ENCODE peak calls at places on chromosomes 2 and 18, in ten cellular contexts. U is fibroblast of lung, X is Caco-2, Z is GM12865, F is astrocyte of the spinal cord, C is uterus, G is AG09319, Q is A549, W is WTC11, K is neural crest cell. P is an unnamed sample.

GRCh38 chr2:43228782-43229659 is 2.6 kb upstream of the ZFP36L2 start:
- DNase-seq in X (no peak), U (peak; percentile 53), Z (peak; percentile 69), W (no peak), F (peak; percentile 43), C (no peak), K (no peak), Q (no peak), G (no peak), P (no peak)

GRCh38 chr2:192010073-192010472 is 163.2 kb upstream of the CAVIN2 start:
- DNase-seq in G (no peak), U (no peak), F (no peak), K (no peak), W (no peak), Q (no peak), Z (peak; percentile 41), C (no peak), X (no peak), P (no peak)

GRCh38 chr2:169968767-169969166 is 141.5 kb downstream of the UBR3 start:
- DNase-seq in F (no peak), X (no peak), Q (no peak), Z (no peak), W (no peak), U (peak; percentile 39), K (no peak), G (no peak), C (no peak), P (no peak)

GRCh38 chr2:191854385-191855372 is 7.8 kb upstream of the CAVIN2 start:
- DNase-seq in Z (no peak), U (peak; percentile 93), K (no peak), G (no peak), Q (no peak), W (no peak), C (no peak), F (peak; percentile 27), X (no peak), P (no peak)

GRCh38 chr18:31498450-31499156 is 626 bp downstream of the DSG2 start:
- DNase-seq in K (peak; percentile 18), C (no peak), W (no peak), G (no peak), U (no peak), Q (no peak), F (peak; percentile 19), X (no peak), Z (peak; percentile 37), P (no peak)

GRCh38 chr18:77012751-77013550 is 119.6 kb downstream of the MBP start:
- DNase-seq in W (no peak), Z (no peak), K (no peak), F (no peak), Q (no peak), C (no peak), U (no peak), G (no peak), X (no peak), P (no peak)

GRCh38 chr2:152894051-152894450 is 175.6 kb downstream of the ARL6IP6 start:
- DNase-seq in C (no peak), Z (no peak), W (no peak), U (no peak), X (no peak), Q (no peak), K (no peak), F (no peak), G (no peak), P (no peak)

GRCh38 chr2:218419630-218420216 is 800 bp downstream of the VIL1 start:
- DNase-seq in C (no peak), K (no peak), Q (no peak), Z (no peak), X (peak; percentile 70), W (no peak), U (no peak), F (no peak), G (no peak), P (no peak)

DNA sequence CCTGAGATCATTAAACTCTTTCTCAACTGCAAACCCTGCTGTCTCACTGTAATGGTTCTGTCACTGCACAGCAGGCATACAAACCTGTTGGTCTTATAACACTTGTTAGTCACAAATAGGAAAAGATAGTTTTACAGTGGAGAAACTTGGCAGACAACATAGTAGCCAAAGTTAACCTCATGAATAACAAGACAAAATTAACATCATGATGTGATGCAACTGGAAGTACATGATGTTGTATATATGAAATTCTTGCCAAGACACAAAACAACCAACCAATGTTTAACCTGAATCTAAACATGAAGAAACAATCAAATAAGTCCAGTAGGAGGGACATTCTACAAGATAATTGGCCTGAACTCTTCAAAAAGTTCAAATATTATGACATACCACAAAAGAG is 189.3 kb downstream of the RNF152 start:
- DNase-seq in Q (no peak), K (no peak), X (no peak), C (no peak), F (peak; percentile 74), W (no peak), U (peak; percentile 82), Z (no peak), G (peak; percentile 86), P (no peak)
- TF ChIP-seq CTCF in Q (no peak), K (no peak), X (no peak), C (no peak), F (no peak), W (no peak), U (no peak), Z (no peak), G (no peak), P (no peak)

GRCh38 chr2:231865222-231865621 is 61.0 kb downstream of the NPPC start:
- DNase-seq in Z (no peak), C (no peak), U (no peak), G (no peak), X (no peak), W (no peak), Q (no peak), F (no peak), K (no peak), P (no peak)

GRCh38 chr2:231866450-231866849 is 59.7 kb downstream of the NPPC start:
- DNase-seq in Q (no peak), Z (no peak), F (no peak), W (no peak), X (no peak), C (no peak), U (no peak), G (no peak), K (no peak), P (no peak)

GRCh38 chr2:231861538-231861937 is 64.7 kb downstream of the NPPC start:
- DNase-seq in Z (no peak), C (no peak), U (no peak), W (no peak), G (no peak), X (no peak), Q (no peak), K (no peak), F (no peak), P (no peak)

GRCh38 chr2:231856959-231857358 is 69.2 kb downstream of the NPPC start:
- DNase-seq in W (no peak), K (no peak), Z (no peak), G (no peak), C (no peak), F (no peak), Q (no peak), X (no peak), U (no peak), P (no peak)

DNA sequence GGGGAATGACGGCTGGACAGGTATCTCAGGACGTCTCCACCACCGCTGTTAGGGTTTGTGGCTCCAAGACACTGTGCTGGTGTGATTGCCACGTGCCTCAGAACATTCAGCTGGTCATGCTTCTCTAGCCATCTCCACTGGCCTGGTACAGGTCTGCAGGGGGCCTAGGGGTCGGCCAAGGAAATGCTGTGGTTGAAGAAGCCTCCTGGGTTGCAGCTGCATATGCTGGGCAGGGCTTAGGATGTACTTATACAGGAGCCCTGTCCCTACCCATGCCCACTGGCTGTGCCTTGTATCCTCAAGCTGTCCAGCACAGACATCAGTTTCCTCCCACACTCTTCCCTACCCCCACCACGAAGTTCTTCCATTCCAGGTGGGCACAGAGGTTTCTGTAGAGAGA is 64.1 kb downstream of the NPPC start:
- DNase-seq in W (no peak), G (no peak), Q (no peak), X (no peak), F (no peak), Z (no peak), U (no peak), K (no peak), C (no peak), P (no peak)
- TF ChIP-seq CTCF in W (no peak), G (no peak), Q (no peak), X (no peak), F (no peak), Z (no peak), U (no peak), K (no peak), C (no peak), P (no peak)

GRCh38 chr18:7152485-7152884 is 34.9 kb upstream of the LAMA1 start:
- DNase-seq in C (no peak), X (no peak), Q (no peak), Z (no peak), U (peak; percentile 12), G (no peak), W (no peak), F (no peak), K (no peak), P (no peak)

GRCh38 chr18:7158201-7158600 is 40.6 kb upstream of the LAMA1 start:
- DNase-seq in Q (no peak), U (peak; percentile 85), K (no peak), G (no peak), W (no peak), C (no peak), F (peak; percentile 52), Z (no peak), X (peak; percentile 87), P (no peak)

GRCh38 chr18:7157760-7158159 is 40.2 kb upstream of the LAMA1 start:
- DNase-seq in U (no peak), K (no peak), G (no peak), X (peak; percentile 94), F (no peak), Z (no peak), Q (no peak), W (no peak), C (no peak), P (no peak)

GRCh38 chr18:7155887-7156286 is 38.3 kb upstream of the LAMA1 start:
- DNase-seq in C (no peak), Q (no peak), W (no peak), X (no peak), U (no peak), K (no peak), F (no peak), G (no peak), Z (no peak), P (no peak)

DNA sequence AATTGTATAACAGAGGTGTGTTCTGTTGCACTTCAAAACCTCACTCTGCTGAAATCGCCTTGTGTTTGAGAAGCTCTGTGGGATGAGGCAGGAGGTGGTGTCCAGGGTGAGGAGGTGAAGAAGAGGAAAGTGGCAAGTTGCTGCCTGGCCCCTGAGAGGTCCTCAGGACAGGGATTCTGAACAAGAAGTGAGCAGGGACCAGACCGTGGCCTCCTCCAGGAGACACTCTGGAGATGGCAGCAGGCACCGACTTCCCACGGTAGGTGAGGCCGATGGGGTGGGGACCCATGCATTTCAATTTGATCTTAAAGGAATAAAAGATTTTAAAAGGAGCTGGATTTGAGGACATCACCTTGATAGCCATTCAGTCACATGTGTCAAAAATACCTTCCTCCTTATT is 37.5 kb upstream of the LAMA1 start:
- DNase-seq in Z (no peak), U (no peak), X (no peak), Q (no peak), F (no peak), C (no peak), W (no peak), K (no peak), G (no peak), P (no peak)
- TF ChIP-seq CTCF in Z (no peak), U (no peak), X (no peak), Q (no peak), F (no peak), C (no peak), W (no peak), K (no peak), G (no peak), P (no peak)

GRCh38 chr2:216589779-216590178 is 43.4 kb upstream of the IGFBP2 start:
- DNase-seq in G (no peak), F (no peak), K (no peak), Q (no peak), W (no peak), Z (no peak), C (no peak), X (no peak), U (no peak), P (no peak)

GRCh38 chr2:216588771-216589363 is 44.4 kb upstream of the IGFBP2 start:
- DNase-seq in C (no peak), Q (no peak), U (no peak), K (no peak), F (no peak), X (no peak), W (no peak), G (no peak), Z (no peak), P (no peak)

GRCh38 chr2:216594081-216594480 is 39.1 kb upstream of the IGFBP2 start:
- DNase-seq in Z (no peak), K (no peak), W (no peak), Q (no peak), G (no peak), C (no peak), U (no peak), X (no peak), F (no peak), P (no peak)

GRCh38 chr2:216591480-216591879 is 41.7 kb upstream of the IGFBP2 start:
- DNase-seq in X (no peak), K (no peak), W (no peak), Q (no peak), F (no peak), Z (no peak), G (no peak), U (no peak), C (no peak), P (no peak)

GRCh38 chr2:216590780-216591179 is 42.4 kb upstream of the IGFBP2 start:
- DNase-seq in U (no peak), F (peak; percentile 9), K (no peak), G (peak; percentile 24), Z (no peak), X (no peak), Q (peak; percentile 11), W (peak; percentile 26), C (peak; percentile 84), P (no peak)
- TF ChIP-seq CTCF in U (no peak), F (no peak), K (no peak), G (peak; percentile 23), Z (no peak), X (peak; percentile 12), Q (no peak), W (no peak), C (no peak), P (no peak)